ENCODE peak calls at places on chromosomes 1 and 21, in five cellular contexts. Y is GM06990, F is neural progenitor cell, O is AG04450, D is progenitor cell of endocrine pancreas. L is an unnamed sample.

GRCh38 chr1:154534263-154534844 is 24.1 kb downstream of the UBE2Q1 start:
- DNase-seq in Y (no peak), F (peak; percentile 70), O (no peak), D (peak; percentile 46), L (peak; percentile 41)

GRCh38 chr1:210587547-210587946 is 258.8 kb downstream of the HHAT start:
- DNase-seq in Y (no peak), F (no peak), O (no peak), D (no peak), L (no peak)

GRCh38 chr1:40132383-40133121 is 28.6 kb upstream of the RLF start:
- DNase-seq in Y (no peak), F (no peak), O (no peak), D (no peak), L (no peak)

GRCh38 chr1:67952071-67952470 is 98.4 kb downstream of the DIRAS3 start:
- DNase-seq in Y (no peak), F (no peak), O (no peak), D (no peak), L (no peak)

GRCh38 chr1:208243851-208244583 is at the start of gene PLXNA2:
- DNase-seq in Y (peak; percentile 76), F (peak; percentile 91), O (no peak), D (peak; percentile 54), L (peak; percentile 64)

GRCh38 chr1:206658264-206658980 is 23.1 kb downstream of the DYRK3 start:
- DNase-seq in Y (peak; percentile 64), F (peak; percentile 68), O (no peak), D (peak; percentile 34), L (peak; percentile 84)

GRCh38 chr21:35102488-35103407 is 53.6 kb upstream of the RUNX1 start:
- DNase-seq in Y (peak; percentile 20), F (no peak), O (no peak), D (no peak), L (peak; percentile 44)

GRCh38 chr1:178417858-178418257 is 78.9 kb downstream of the CLEC20A start:
- DNase-seq in Y (no peak), F (no peak), O (peak; percentile 20), D (no peak), L (no peak)

GRCh38 chr1:60425528-60425927 is 352.0 kb upstream of the C1orf87 start:
- DNase-seq in Y (no peak), F (peak; percentile 41), O (no peak), D (no peak), L (no peak)

GRCh38 chr1:87410771-87411170 is 82.1 kb downstream of the LMO4 start:
- DNase-seq in Y (no peak), F (no peak), O (no peak), D (no peak), L (no peak)

GRCh38 chr1:11927866-11928592 is 1.8 kb upstream of the KIAA2013 start:
- DNase-seq in Y (no peak), F (no peak), O (no peak), D (no peak), L (no peak)

GRCh38 chr1:33696311-33696710 is 167.6 kb upstream of the HMGB4 start:
- DNase-seq in Y (no peak), F (no peak), O (no peak), D (no peak), L (no peak)

GRCh38 chr1:198741744-198742143 is 102.9 kb downstream of the PTPRC start:
- DNase-seq in Y (no peak), F (peak; percentile 35), O (peak; percentile 6), D (no peak), L (no peak)

GRCh38 chr21:42456457-42456856 is 39.6 kb downstream of the RSPH1 start:
- DNase-seq in Y (no peak), F (no peak), O (no peak), D (no peak), L (no peak)

GRCh38 chr1:43994794-43995790 is 3.7 kb downstream of the CCDC24 start:
- DNase-seq in Y (no peak), F (peak; percentile 51), O (no peak), D (no peak), L (peak; percentile 63)

GRCh38 chr1:160124709-160125478 is 9.3 kb downstream of the ATP1A2 start:
- DNase-seq in Y (no peak), F (no peak), O (peak; percentile 76), D (no peak), L (no peak)

GRCh38 chr1:89198500-89199072 is at the start of gene GBP4:
- DNase-seq in Y (peak; percentile 44), F (no peak), O (no peak), D (no peak), L (peak; percentile 52)

GRCh38 chr1:26482921-26483320 is 10.7 kb downstream of the HMGN2 start:
- DNase-seq in Y (no peak), F (no peak), O (no peak), D (no peak), L (no peak)

GRCh38 chr1:51916587-51917405 is 38.3 kb upstream of the NRDC start:
- DNase-seq in Y (no peak), F (no peak), O (no peak), D (no peak), L (no peak)

GRCh38 chr1:54538538-54538937 is 9.5 kb upstream of the ACOT11 start:
- DNase-seq in Y (no peak), F (no peak), O (no peak), D (no peak), L (no peak)

GRCh38 chr1:62954758-62955157 is 170.8 kb downstream of the ATG4C start:
- DNase-seq in Y (no peak), F (no peak), O (no peak), D (no peak), L (no peak)

GRCh38 chr1:45328680-45329079 is 2.0 kb downstream of the HPDL start:
- DNase-seq in Y (no peak), F (no peak), O (no peak), D (no peak), L (peak; percentile 5)

GRCh38 chr1:53141487-53142055 is 867 bp downstream of the SLC1A7 start:
- DNase-seq in Y (no peak), F (no peak), O (no peak), D (no peak), L (no peak)

GRCh38 chr1:181514298-181515290 is 31.3 kb downstream of the CACNA1E start:
- DNase-seq in Y (peak; percentile 58), F (no peak), O (no peak), D (no peak), L (no peak)
- TF ChIP-seq CTCF in Y (no peak), F (no peak), O (no peak), D (no peak), L (no peak)

DNA sequence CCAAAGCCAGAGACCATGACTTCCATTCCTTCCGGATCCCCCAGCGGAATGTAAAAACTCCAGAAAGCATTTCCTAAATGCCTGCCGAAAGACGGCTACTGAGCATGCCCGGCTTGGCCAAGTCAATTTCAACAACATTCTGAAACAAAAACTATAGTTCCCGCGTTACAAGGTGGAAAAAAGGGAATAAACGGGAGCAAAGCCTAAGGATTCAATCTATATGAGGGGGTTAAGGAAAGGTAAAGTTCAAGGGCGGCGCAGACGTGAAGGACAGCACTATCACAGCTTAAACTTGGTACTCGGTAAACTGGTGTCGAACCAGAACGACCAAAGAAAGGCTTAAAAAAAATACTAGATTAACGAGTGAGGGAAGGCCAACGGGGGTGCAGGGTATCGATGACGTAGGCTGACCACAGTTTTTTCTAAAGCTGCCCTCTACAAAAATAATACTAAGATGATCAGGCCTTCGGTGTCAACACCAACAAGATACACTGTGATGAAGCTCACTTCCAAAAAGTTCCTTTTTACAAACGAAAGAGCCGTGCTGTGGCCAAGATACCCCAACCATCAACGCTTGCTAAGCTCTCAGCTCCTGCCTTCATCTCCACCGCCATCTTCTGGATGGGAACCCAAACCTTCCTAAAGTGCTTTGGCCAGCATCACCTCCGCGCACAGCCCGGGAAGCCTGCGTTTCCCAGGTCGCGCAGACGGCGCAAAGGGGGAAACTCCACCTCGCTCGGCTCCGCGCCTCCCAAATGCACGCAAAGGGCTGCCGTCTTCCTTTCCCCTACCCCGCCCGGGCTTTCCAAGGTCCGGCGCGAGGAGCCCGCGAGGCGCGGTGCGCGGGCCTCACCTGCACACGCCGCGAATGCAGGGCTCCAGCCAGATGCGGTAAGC is 730 bp downstream of the USP48 start:
- DNase-seq in Y (no peak), F (peak; percentile 76), O (no peak), D (no peak), L (peak; percentile 60)
- TF ChIP-seq CTCF in Y (peak; percentile 39), F (peak; percentile 15), O (peak; percentile 47), D (no peak), L (no peak)

DNA sequence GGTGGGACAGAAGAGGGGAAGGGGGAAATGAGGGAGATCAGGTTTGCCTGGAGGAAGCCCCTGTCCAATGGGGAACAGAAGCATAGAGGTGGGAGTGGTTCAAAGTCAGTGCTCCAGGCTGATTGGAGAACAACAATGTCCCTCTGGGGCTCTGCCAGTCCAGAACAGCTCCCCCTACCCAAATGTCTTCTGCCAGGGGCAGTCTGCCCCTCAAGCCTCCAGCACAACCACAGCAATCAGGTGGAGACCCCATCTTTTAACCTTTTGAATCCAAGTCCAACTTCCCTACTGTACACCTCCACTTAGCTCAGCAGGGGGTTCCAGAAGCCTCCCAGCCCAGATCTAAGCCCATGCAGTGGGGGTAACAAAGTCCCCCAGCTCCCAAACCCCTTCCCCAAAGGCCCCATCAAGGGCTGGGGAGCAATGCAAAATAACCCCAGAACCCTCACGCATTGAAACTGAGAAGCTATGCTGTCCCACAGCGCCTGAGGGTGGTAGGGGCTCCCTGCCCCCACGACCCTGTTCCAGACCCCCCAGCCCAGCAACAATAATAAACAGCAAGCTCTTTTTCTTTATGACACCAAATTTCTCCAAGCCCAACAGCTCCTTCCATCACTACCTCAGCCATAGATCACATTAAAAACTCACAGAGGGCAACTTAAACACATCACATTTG is 3.3 kb downstream of the AHDC1 start:
- DNase-seq in Y (no peak), F (peak; percentile 79), O (no peak), D (no peak), L (no peak)
- TF ChIP-seq CTCF in Y (no peak), F (peak; percentile 28), O (no peak), D (no peak), L (no peak)

DNA sequence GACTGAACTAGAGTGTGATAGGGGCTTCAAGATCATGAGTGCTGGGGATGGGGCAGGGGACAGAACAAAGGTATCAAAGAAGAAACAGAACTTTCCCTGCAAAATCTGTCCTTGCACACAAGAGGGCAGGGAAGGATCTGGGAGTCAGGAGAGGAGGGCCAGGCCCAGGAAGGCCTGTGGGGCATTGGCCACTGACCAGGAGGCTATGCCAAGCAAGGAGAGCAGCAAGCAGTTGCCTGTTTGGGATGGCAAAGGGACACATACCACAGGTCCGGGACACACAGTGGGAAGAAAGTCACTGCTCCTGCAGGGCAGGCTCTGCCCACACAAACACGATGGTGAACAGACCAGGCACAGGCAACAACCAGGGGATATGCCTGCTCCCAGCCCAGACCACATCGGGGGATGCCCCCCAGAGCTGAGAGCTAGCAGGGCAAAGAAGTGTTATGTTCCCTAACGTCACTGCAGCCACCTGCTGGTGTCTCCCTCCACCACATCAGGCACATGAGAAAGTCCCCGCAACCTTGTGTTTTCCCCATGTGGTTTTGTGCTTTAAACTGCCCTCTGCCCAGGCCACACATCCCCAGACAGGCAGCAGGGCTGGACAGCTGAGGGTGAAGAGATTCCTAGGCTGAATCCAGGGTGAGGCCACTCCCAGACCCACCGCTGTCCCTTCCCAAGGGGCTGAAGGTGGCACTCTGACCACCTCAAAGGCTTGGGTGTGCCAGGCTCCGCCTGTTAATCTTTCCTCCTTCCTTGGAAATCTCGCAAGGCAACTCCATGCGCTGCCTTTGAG is 53.6 kb downstream of the KIF21B start:
- DNase-seq in Y (peak; percentile 60), F (no peak), O (no peak), D (no peak), L (peak; percentile 88)
- TF ChIP-seq CTCF in Y (peak; percentile 58), F (no peak), O (no peak), D (no peak), L (peak; percentile 39)

L was measured in GM20000.